ENCODE peak calls at places on chromosome 6, in eight cellular contexts. M is activated T-cell treated with anti-CD3 and anti-CD28 coated beads, Interleukin-2, amount 50 U/mL, for 4 hours; U is epithelial cell of esophagus; Q is stimulated activated CD4-positive, alpha-beta T cell treated with anti-CD3 and anti-CD28 coated beads, Interleukin-4, amount 100 ng/mL, for 48 hours; T is iris pigment epithelial cell; D is colonic mucosa; O is NCI-H2029 treated with DMSO at 0.1 percent for 48 hours; G is mesothelial cell of epicardium. X is an unnamed sample.

GRCh38 chr6:43658161-43658560 is 13.3 kb downstream of the RSPH9 start:
- DNase-seq in Q (no peak), O (no peak), G (no peak), U (no peak), T (peak; percentile 61), M (no peak), D (no peak), X (no peak)

GRCh38 chr6:111559193-111560097 is 46.2 kb downstream of the TRAF3IP2 start:
- DNase-seq in Q (no peak), T (no peak), O (no peak), G (no peak), U (no peak), D (peak; percentile 32), M (no peak), X (no peak)

GRCh38 chr6:144659202-144659731 is 374.1 kb downstream of the UTRN start:
- DNase-seq in M (no peak), O (no peak), U (no peak), G (no peak), D (peak; percentile 47), T (peak; percentile 68), Q (no peak), X (no peak)

GRCh38 chr6:167397712-167398111 is 72.8 kb downstream of the TTLL2 start:
- DNase-seq in D (no peak), Q (no peak), M (no peak), O (no peak), G (no peak), U (no peak), T (no peak), X (no peak)

GRCh38 chr6:50850223-50850751 is 31.6 kb downstream of the TFAP2B start:
- DNase-seq in M (no peak), Q (no peak), U (peak; percentile 33), G (peak; percentile 71), T (peak; percentile 75), D (no peak), O (no peak), X (no peak)

GRCh38 chr6:105567140-105567539 is 164.3 kb upstream of the PREP start:
- DNase-seq in T (no peak), G (no peak), U (no peak), M (no peak), D (no peak), O (no peak), Q (no peak), X (no peak)

GRCh38 chr6:106530502-106530901 is 98.8 kb downstream of the RTN4IP1 start:
- DNase-seq in G (no peak), O (no peak), U (no peak), Q (no peak), M (no peak), D (no peak), T (peak; percentile 49), X (no peak)

GRCh38 chr6:13524801-13525508 is 37.6 kb upstream of the GFOD1 start:
- DNase-seq in T (no peak), D (peak; percentile 44), G (no peak), U (no peak), M (no peak), Q (no peak), O (peak; percentile 8), X (no peak)

GRCh38 chr6:33927551-33927950 is 123.7 kb upstream of the MLN start:
- DNase-seq in Q (no peak), D (no peak), G (no peak), T (peak; percentile 71), O (no peak), U (peak; percentile 81), M (no peak), X (no peak)

GRCh38 chr6:48186746-48187145 is 75.7 kb upstream of the PTCHD4 start:
- DNase-seq in Q (no peak), O (no peak), G (no peak), M (no peak), U (no peak), T (no peak), D (no peak), X (no peak)

GRCh38 chr6:119526609-119527605 is 177.3 kb upstream of the MAN1A1 start:
- DNase-seq in G (no peak), T (no peak), U (no peak), O (no peak), D (no peak), M (no peak), Q (no peak), X (no peak)

GRCh38 chr6:56690519-56691200 is 48.0 kb upstream of the DST start:
- DNase-seq in U (peak; percentile 64), D (no peak), G (no peak), T (peak; percentile 85), O (no peak), Q (no peak), M (no peak), X (no peak)

GRCh38 chr6:39952170-39952569 is 17.9 kb upstream of the MOCS1 start:
- DNase-seq in G (no peak), O (no peak), Q (no peak), D (no peak), M (no peak), T (peak; percentile 18), U (no peak), X (no peak)

GRCh38 chr6:54173084-54173483 is 61.8 kb downstream of the MLIP start:
- DNase-seq in M (no peak), O (no peak), U (no peak), T (peak; percentile 53), G (no peak), D (no peak), Q (no peak), X (no peak)

GRCh38 chr6:69427882-69428281 is 368.9 kb downstream of the LMBRD1 start:
- DNase-seq in T (no peak), U (no peak), M (no peak), D (no peak), Q (no peak), O (no peak), G (no peak), X (no peak)

GRCh38 chr6:150238294-150238693 is 95.5 kb downstream of the PPP1R14C start:
- DNase-seq in T (no peak), O (no peak), M (no peak), G (no peak), U (peak; percentile 29), D (peak; percentile 28), Q (no peak), X (no peak)

GRCh38 chr6:42441661-42442081 is 10.1 kb downstream of the TRERF1 start:
- DNase-seq in M (no peak), T (no peak), G (no peak), Q (no peak), U (no peak), O (no peak), D (no peak), X (no peak)

GRCh38 chr6:169571123-169571962 is 130.5 kb downstream of the WDR27 start:
- DNase-seq in D (no peak), Q (no peak), M (no peak), O (no peak), G (no peak), T (peak; percentile 72), U (peak; percentile 18), X (no peak)

GRCh38 chr6:116206231-116206903 is 47.5 kb downstream of the TSPYL4 start:
- DNase-seq in Q (no peak), T (peak; percentile 81), D (no peak), M (no peak), U (peak; percentile 76), G (no peak), O (no peak), X (no peak)

GRCh38 chr6:148790404-148790803 is 43.6 kb downstream of the UST start:
- DNase-seq in D (no peak), U (no peak), Q (no peak), O (no peak), M (no peak), T (no peak), G (no peak), X (no peak)

GRCh38 chr6:54629132-54629531 is 217.4 kb upstream of the FAM83B start:
- DNase-seq in O (no peak), G (no peak), Q (no peak), T (peak; percentile 3), U (no peak), M (no peak), D (no peak), X (no peak)

GRCh38 chr6:163585932-163586437 is 171.5 kb downstream of the QKI start:
- DNase-seq in Q (no peak), D (no peak), O (no peak), M (no peak), G (no peak), U (peak; percentile 84), T (peak; percentile 96), X (no peak)